ENCODE peak calls at places on chromosomes 6 and 20, in five cellular contexts. G is posterior vena cava; S is tibial artery; W is naive thymus-derived CD4-positive, alpha-beta T cell; R is head of caudate nucleus. E is an unnamed sample.
A peak's percentile ranks its signal among the peaks of the same experiment; 100 is the strongest.

GRCh38 chr6:31865205-31866118 is 2.8 kb upstream of the NEU1 start:
- DNase-seq in G (no peak), S (no peak), W (no peak), R (no peak), E (no peak)

GRCh38 chr6:43481075-43481474 is 3.7 kb downstream of the TJAP1 start:
- DNase-seq in G (no peak), S (no peak), W (no peak), R (no peak), E (no peak)

GRCh38 chr6:37696841-37697735 is 595 bp downstream of the MDGA1 start:
- DNase-seq in G (no peak), S (no peak), W (peak; percentile 22), R (no peak), E (no peak)

GRCh38 chr20:52847029-52847660 is 125.0 kb upstream of the TSHZ2 start:
- DNase-seq in G (no peak), S (no peak), W (no peak), R (no peak), E (no peak)

GRCh38 chr6:129498556-129498940 is 211.4 kb downstream of the ARHGAP18 start:
- DNase-seq in G (no peak), S (no peak), W (no peak), R (no peak), E (no peak)

GRCh38 chr20:51037499-51038110 is 14.7 kb upstream of the KCNG1 start:
- DNase-seq in G (no peak), S (no peak), W (no peak), R (no peak), E (no peak)

GRCh38 chr20:61789329-61789728 is 276.4 kb downstream of the TAF4 start:
- DNase-seq in G (no peak), S (no peak), W (no peak), R (no peak), E (no peak)

GRCh38 chr6:144415014-144415413 is 129.9 kb downstream of the UTRN start:
- DNase-seq in G (no peak), S (no peak), W (no peak), R (no peak), E (no peak)

GRCh38 chr6:19824058-19824807 is 12.9 kb upstream of the ID4 start:
- DNase-seq in G (no peak), S (no peak), W (no peak), R (no peak), E (no peak)

GRCh38 chr6:62775427-62776022 is 435.7 kb upstream of the FKBP1C start:
- DNase-seq in G (no peak), S (no peak), W (no peak), R (no peak), E (no peak)

GRCh38 chr6:123770247-123770949 is 33.3 kb upstream of the NKAIN2 start:
- DNase-seq in G (no peak), S (no peak), W (no peak), R (no peak), E (no peak)

GRCh38 chr6:49666930-49667369 is 30.3 kb upstream of the RHAG start:
- DNase-seq in G (no peak), S (no peak), W (no peak), R (no peak), E (no peak)

GRCh38 chr6:3258201-3258600 is 546 bp upstream of the PSMG4 start:
- DNase-seq in G (no peak), S (no peak), W (no peak), R (no peak), E (no peak)

GRCh38 chr20:25484224-25484846 is 76.9 kb downstream of the GINS1 start:
- DNase-seq in G (no peak), S (no peak), W (no peak), R (no peak), E (no peak)

GRCh38 chr6:106512048-106512957 is 117.0 kb downstream of the RTN4IP1 start:
- DNase-seq in G (peak; percentile 93), S (peak; percentile 47), W (peak; percentile 68), R (no peak), E (peak; percentile 94)

GRCh38 chr6:157530126-157530525 is 149.1 kb downstream of the ZDHHC14 start:
- DNase-seq in G (no peak), S (no peak), W (no peak), R (no peak), E (no peak)

GRCh38 chr6:130376921-130377320 is 11.1 kb downstream of the TMEM200A start:
- DNase-seq in G (no peak), S (no peak), W (no peak), R (no peak), E (no peak)

GRCh38 chr6:157273756-157274088 is 49.6 kb downstream of the TMEM242 start:
- DNase-seq in G (peak; percentile 82), S (no peak), W (peak; percentile 40), R (peak; percentile 51), E (peak; percentile 77)

GRCh38 chr6:46888578-46888977 is 33.2 kb downstream of the ADGRF5 start:
- DNase-seq in G (no peak), S (no peak), W (no peak), R (no peak), E (no peak)